ENCODE peak calls at places on chromosome 21, in six cellular contexts. N, Y, A, J, S and B are unnamed samples.

GRCh38 chr21:21101911-21102310 is 103.7 kb downstream of the NCAM2 start:
- DNase-seq in A (peak; percentile 24), N (peak; percentile 66), S (no peak), J (no peak), Y (peak; percentile 54), B (no peak)

GRCh38 chr21:44592446-44593365 is at the start of gene KRTAP10-6:
- DNase-seq in N (no peak), S (no peak), A (no peak), J (no peak), Y (no peak), B (no peak)

GRCh38 chr21:22855581-22855980 is 1857.4 kb downstream of the NCAM2 start:
- DNase-seq in A (peak; percentile 63), S (no peak), Y (no peak), J (no peak), N (no peak), B (no peak)

GRCh38 chr21:37226356-37226920 is 40.7 kb downstream of the VPS26C start:
- DNase-seq in A (no peak), N (no peak), S (no peak), J (no peak), Y (no peak), B (no peak)

GRCh38 chr21:17786219-17787181 is 32.7 kb downstream of the C21orf91 start:
- DNase-seq in A (no peak), J (no peak), Y (no peak), N (no peak), S (no peak), B (no peak)

GRCh38 chr21:45161039-45161945 is 86.9 kb downstream of the ADARB1 start:
- DNase-seq in Y (no peak), A (no peak), J (no peak), N (no peak), S (peak; percentile 7), B (no peak)

GRCh38 chr21:33761104-33762036 is 119.1 kb downstream of the ITSN1 start:
- DNase-seq in J (peak; percentile 57), S (no peak), Y (peak; percentile 97), N (peak; percentile 84), A (peak; percentile 91), B (peak; percentile 24)

GRCh38 chr21:15754640-15755039 is 24.9 kb downstream of the USP25 start:
- DNase-seq in N (no peak), J (no peak), Y (peak; percentile 53), S (no peak), A (peak; percentile 95), B (no peak)

GRCh38 chr21:25568230-25568629 is 39.1 kb downstream of the MRPL39 start:
- DNase-seq in N (no peak), J (peak; percentile 76), A (no peak), S (peak; percentile 22), Y (peak; percentile 82), B (no peak)

GRCh38 chr21:34669149-34669879 is 520 bp downstream of the CLIC6 start:
- DNase-seq in Y (no peak), A (no peak), J (no peak), N (no peak), S (no peak), B (peak; percentile 37)

GRCh38 chr21:32593690-32594089 is 8.4 kb upstream of the TCP10L start:
- DNase-seq in A (no peak), J (no peak), N (no peak), Y (no peak), S (no peak), B (peak; percentile 63)

GRCh38 chr21:46001821-46002681 is 20.5 kb downstream of the COL6A1 start:
- DNase-seq in A (no peak), S (peak; percentile 17), Y (no peak), J (peak; percentile 44), N (no peak), B (no peak)

GRCh38 chr21:44875341-44875740 is 1.9 kb upstream of the PTTG1IP start:
- DNase-seq in A (peak; percentile 52), J (peak; percentile 41), S (no peak), N (peak; percentile 51), Y (peak; percentile 69), B (no peak)

GRCh38 chr21:36337099-36337509 is 17.1 kb downstream of the MORC3 start:
- DNase-seq in S (no peak), J (no peak), Y (peak; percentile 68), N (no peak), A (peak; percentile 95), B (no peak)

GRCh38 chr21:41319273-41319672 is 2.7 kb downstream of the FAM3B start:
- DNase-seq in N (no peak), A (no peak), Y (no peak), S (peak; percentile 25), J (no peak), B (no peak)
- H3K4me1 ChIP-seq in N (no peaks in the 10 kb centered on the region), A (no peaks in the 10 kb centered on the region), Y (no peaks in the 10 kb centered on the region), S (no peaks in the 10 kb centered on the region), J (no peaks in the 10 kb centered on the region), B (peaks cover 8% of the 10 kb centered on the region)

GRCh38 chr21:38267136-38267535 is 10.3 kb downstream of the KCNJ15 start:
- DNase-seq in Y (no peak), S (no peak), A (no peak), J (no peak), N (no peak), B (no peak)
- H3K4me1 ChIP-seq in Y (peaks cover 13% of the 10 kb centered on the region), S (peaks cover 3% of the 10 kb centered on the region), A (peaks cover 56% of the 10 kb centered on the region), J (peaks cover 2% of the 10 kb centered on the region), N (no peaks in the 10 kb centered on the region), B (peaks cover 45% of the 10 kb centered on the region)

DNA sequence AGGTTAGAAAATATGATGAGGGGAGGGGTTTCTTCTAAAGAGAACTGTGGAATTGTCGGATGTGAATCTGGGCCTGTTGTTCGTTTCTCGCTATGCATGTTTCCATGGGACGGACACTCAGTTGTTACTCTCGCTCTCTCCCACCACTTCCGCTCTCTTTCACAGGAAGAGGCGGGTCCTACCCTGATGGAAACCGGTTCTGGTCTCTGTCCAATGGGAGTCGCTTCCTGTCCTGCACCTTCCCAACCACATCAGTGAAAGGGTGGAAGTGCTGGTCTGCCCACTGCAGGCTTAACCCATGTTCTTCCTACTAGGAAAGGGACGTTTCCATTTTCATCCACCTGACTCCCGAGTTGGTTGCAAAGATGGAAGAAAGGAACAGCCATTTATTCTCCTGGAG is 119.4 kb downstream of the KCNJ15 start:
- DNase-seq in N (no peak), Y (no peak), S (no peak), A (no peak), J (no peak), B (no peak)
- H3K4me1 ChIP-seq in N (no peaks in the 10 kb centered on the region), Y (no peaks in the 10 kb centered on the region), S (no peaks in the 10 kb centered on the region), A (no peaks in the 10 kb centered on the region), J (peaks cover 3% of the 10 kb centered on the region), B (peaks cover 11% of the 10 kb centered on the region)

GRCh38 chr21:42522771-42523170 is 9.1 kb downstream of the SLC37A1 start:
- DNase-seq in A (no peak), Y (no peak), J (no peak), N (no peak), S (no peak), B (no peak)

GRCh38 chr21:42521805-42522204 is 8.2 kb downstream of the SLC37A1 start:
- DNase-seq in J (no peak), N (no peak), S (no peak), Y (no peak), A (no peak), B (no peak)

GRCh38 chr21:42521384-42521783 is 7.7 kb downstream of the SLC37A1 start:
- DNase-seq in J (no peak), S (no peak), Y (no peak), N (no peak), A (no peak), B (no peak)

GRCh38 chr21:42522271-42522670 is 8.6 kb downstream of the SLC37A1 start:
- DNase-seq in A (no peak), Y (no peak), J (no peak), N (no peak), S (no peak), B (no peak)

GRCh38 chr21:42520628-42521253 is 7.1 kb downstream of the SLC37A1 start:
- DNase-seq in J (no peak), S (no peak), Y (no peak), N (peak; percentile 65), A (no peak), B (no peak)
- H3K4me1 ChIP-seq in J (no peaks in the 10 kb centered on the region), S (peaks cover 23% of the 10 kb centered on the region), Y (peaks cover 7% of the 10 kb centered on the region), N (no peaks in the 10 kb centered on the region), A (no peaks in the 10 kb centered on the region), B (peaks cover 40% of the 10 kb centered on the region)